ENCODE peak calls at places on chromosomes 2 and 18, in eight cellular contexts. One of them, this sample, is unnamed.
A peak's percentile ranks its signal among the peaks of the same experiment; 100 is the strongest.

GRCh38 chr2:41495050-41495449 is 552.8 kb upstream of the PKDCC start:
- DNase-seq in Panc1: no peak
- DNase-seq in HL-60: no peak
- DNase-seq in breast epithelium: no peak
- DNase-seq in stomach: no peak
- DNase-seq in transverse colon: no peak
- DNase-seq in GM23338: peak; percentile 13
- DNase-seq in GM12891: no peak
- DNase-seq in this sample: no peak

GRCh38 chr2:178142274-178143065 is 30.2 kb downstream of the RBM45 start:
- DNase-seq in Panc1: no peak
- DNase-seq in HL-60: no peak
- DNase-seq in breast epithelium: no peak
- DNase-seq in stomach: no peak
- DNase-seq in transverse colon: no peak
- DNase-seq in GM23338: no peak
- DNase-seq in GM12891: no peak
- DNase-seq in this sample: no peak

GRCh38 chr18:25646971-25647370 is 295.0 kb upstream of the ZNF521 start:
- DNase-seq in Panc1: no peak
- DNase-seq in HL-60: no peak
- DNase-seq in breast epithelium: no peak
- DNase-seq in stomach: no peak
- DNase-seq in transverse colon: no peak
- DNase-seq in GM23338: no peak
- DNase-seq in GM12891: no peak
- DNase-seq in this sample: no peak

GRCh38 chr2:59684101-59684770 is 869.2 kb downstream of the BCL11A start:
- DNase-seq in Panc1: no peak
- DNase-seq in HL-60: no peak
- DNase-seq in breast epithelium: no peak
- DNase-seq in stomach: no peak
- DNase-seq in transverse colon: no peak
- DNase-seq in GM23338: no peak
- DNase-seq in GM12891: no peak
- DNase-seq in this sample: no peak

GRCh38 chr2:123493687-123494086 is 531.4 kb upstream of the CNTNAP5 start:
- DNase-seq in Panc1: no peak
- DNase-seq in HL-60: no peak
- DNase-seq in breast epithelium: no peak
- DNase-seq in stomach: no peak
- DNase-seq in transverse colon: no peak
- DNase-seq in GM23338: no peak
- DNase-seq in GM12891: no peak
- DNase-seq in this sample: no peak

GRCh38 chr2:24825883-24826800 is 32.9 kb downstream of the CENPO start:
- DNase-seq in Panc1: no peak
- DNase-seq in HL-60: no peak
- DNase-seq in breast epithelium: no peak
- DNase-seq in stomach: peak; percentile 20
- DNase-seq in transverse colon: no peak
- DNase-seq in GM23338: peak; percentile 57
- DNase-seq in GM12891: peak; percentile 15
- DNase-seq in this sample: no peak

GRCh38 chr2:191202209-191202721 is 42.9 kb upstream of the MYO1B start:
- DNase-seq in Panc1: no peak
- DNase-seq in HL-60: no peak
- DNase-seq in breast epithelium: no peak
- DNase-seq in stomach: no peak
- DNase-seq in transverse colon: no peak
- DNase-seq in GM23338: no peak
- DNase-seq in GM12891: no peak
- DNase-seq in this sample: no peak

GRCh38 chr2:227849906-227850305 is 21.5 kb upstream of the DAW1 start:
- DNase-seq in Panc1: no peak
- DNase-seq in HL-60: no peak
- DNase-seq in breast epithelium: no peak
- DNase-seq in stomach: no peak
- DNase-seq in transverse colon: no peak
- DNase-seq in GM23338: no peak
- DNase-seq in GM12891: no peak
- DNase-seq in this sample: no peak

GRCh38 chr2:69755862-69756467 is 14.0 kb downstream of the ANXA4 start:
- DNase-seq in Panc1: peak; percentile 63
- DNase-seq in HL-60: no peak
- DNase-seq in breast epithelium: no peak
- DNase-seq in stomach: no peak
- DNase-seq in transverse colon: peak; percentile 31
- DNase-seq in GM23338: no peak
- DNase-seq in GM12891: no peak
- DNase-seq in this sample: no peak

DNA sequence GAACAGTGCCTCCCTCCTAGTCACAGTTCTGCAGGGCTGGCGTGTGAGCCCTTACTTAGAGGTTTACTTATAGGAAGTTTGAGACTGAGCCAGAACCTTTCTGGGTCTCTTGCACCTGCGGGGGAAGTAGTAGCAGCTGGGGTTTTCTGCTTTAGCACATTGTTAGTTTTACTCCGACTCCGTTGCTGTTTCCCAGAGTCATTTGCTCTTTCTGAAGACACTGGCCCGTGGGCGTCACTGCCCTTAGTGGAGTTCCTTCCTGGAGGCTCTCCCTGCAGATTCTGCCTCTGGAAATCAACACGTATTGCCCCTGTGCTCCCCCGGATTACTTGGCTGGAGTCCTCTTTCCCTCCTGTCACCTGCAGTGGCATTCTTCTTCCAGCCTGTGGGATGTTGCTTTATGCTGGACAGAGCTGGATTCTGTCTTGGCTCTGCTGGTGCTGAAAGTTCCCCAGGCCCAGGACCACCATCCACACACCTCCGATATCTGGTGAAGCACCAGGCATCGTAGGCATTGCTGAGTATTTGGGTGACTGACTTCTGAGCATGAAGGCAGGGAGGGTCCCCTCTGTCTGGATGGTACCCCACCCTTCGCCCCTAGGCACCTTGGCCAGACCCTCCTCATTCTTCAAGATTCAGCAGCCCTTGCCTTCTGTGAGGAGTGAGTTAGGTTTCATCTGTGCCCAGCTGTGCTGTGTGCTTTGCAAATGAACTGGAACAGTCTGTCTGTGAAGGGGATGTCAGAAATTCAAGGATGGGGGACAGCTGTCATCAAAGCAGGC is 51.7 kb downstream of the AGAP1 start:
- DNase-seq in Panc1: no peak
- DNase-seq in HL-60: no peak
- DNase-seq in breast epithelium: no peak
- DNase-seq in stomach: no peak
- DNase-seq in transverse colon: no peak
- DNase-seq in GM23338: no peak
- DNase-seq in GM12891: no peak
- DNase-seq in this sample: no peak
- TF ChIP-seq POLR2AphosphoS5 in Panc1: no peak
- TF ChIP-seq POLR2AphosphoS5 in HL-60: no peak
- TF ChIP-seq POLR2AphosphoS5 in breast epithelium: no peak
- TF ChIP-seq POLR2AphosphoS5 in stomach: no peak
- TF ChIP-seq POLR2AphosphoS5 in transverse colon: no peak
- TF ChIP-seq POLR2AphosphoS5 in GM23338: no peak
- TF ChIP-seq POLR2AphosphoS5 in GM12891: no peak
- TF ChIP-seq POLR2AphosphoS5 in this sample: no peak

DNA sequence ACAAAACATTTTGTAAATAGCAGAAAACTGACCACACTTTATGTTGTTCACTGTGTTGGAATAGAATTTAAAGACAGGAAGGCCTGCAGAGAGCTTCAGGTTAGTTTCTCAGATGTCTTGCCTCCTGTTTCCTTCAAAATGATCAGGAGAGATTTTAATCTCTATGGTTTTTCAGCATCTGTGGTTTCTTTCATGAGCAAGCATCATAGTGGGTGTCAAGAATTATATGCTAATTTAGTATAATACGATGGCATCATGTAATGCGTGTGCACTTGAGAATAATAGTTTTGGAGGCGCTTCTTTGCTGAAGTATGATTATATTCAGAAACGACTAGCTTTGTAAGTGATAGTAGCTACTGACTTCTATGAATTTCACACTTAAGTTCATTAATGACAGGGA is 149.9 kb downstream of the PLCL1 start:
- DNase-seq in Panc1: no peak
- DNase-seq in HL-60: no peak
- DNase-seq in breast epithelium: no peak
- DNase-seq in stomach: no peak
- DNase-seq in transverse colon: no peak
- DNase-seq in GM23338: no peak
- DNase-seq in GM12891: no peak
- DNase-seq in this sample: no peak
- TF ChIP-seq POLR2AphosphoS5 in Panc1: no peak
- TF ChIP-seq POLR2AphosphoS5 in HL-60: no peak
- TF ChIP-seq POLR2AphosphoS5 in breast epithelium: no peak
- TF ChIP-seq POLR2AphosphoS5 in stomach: no peak
- TF ChIP-seq POLR2AphosphoS5 in transverse colon: no peak
- TF ChIP-seq POLR2AphosphoS5 in GM23338: no peak
- TF ChIP-seq POLR2AphosphoS5 in GM12891: no peak
- TF ChIP-seq POLR2AphosphoS5 in this sample: no peak

DNA sequence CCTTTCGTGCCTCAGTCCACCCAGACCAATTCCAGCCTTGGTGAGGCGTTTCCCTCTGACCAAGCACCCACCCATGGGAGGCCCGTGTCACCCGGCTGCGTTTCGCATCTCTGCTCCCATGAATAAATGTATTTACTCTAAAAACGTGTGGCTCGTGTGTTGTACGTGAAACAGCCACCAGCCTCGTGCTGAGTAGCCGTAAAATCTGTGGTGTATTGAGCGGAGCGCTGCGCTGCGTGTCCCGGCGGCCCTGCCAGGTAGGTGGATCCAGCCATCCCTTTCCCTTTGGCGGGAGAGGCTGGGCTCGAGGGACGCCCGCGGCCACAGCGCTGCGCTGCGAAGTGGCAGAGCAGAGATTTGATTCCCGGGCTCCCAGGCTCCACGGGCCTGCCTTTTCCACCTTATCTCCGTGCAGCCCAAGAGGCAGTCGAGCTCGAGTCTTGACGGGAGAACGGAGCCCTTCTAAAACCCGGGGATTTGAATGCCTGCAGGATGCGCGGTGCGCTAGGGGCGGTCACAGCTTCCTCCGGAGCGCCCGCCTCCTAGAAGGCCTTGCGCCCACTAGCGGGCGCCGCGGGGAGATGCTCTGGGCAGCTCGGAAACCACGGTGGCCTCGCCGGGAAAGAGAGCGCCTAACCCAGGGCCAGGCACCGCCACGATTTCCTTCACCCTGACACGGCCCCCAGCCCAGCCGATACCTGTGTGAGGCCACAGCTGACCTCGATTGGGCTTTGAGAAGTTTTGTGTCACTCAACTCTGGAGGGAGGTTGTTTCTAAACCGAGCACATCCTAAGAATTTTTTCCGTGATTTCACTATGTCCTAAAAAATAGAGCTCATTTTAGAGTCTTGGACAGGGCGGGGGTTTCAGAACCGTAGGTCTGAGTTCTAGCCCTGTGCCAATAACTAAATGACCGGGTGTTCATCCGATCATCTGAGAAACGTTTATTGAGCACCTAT is 3.9 kb upstream of the PSMD1 start:
- DNase-seq in Panc1: no peak
- DNase-seq in HL-60: peak; percentile 49
- DNase-seq in breast epithelium: peak; percentile 79
- DNase-seq in stomach: peak; percentile 89
- DNase-seq in transverse colon: peak; percentile 87
- DNase-seq in GM23338: peak; percentile 96
- DNase-seq in GM12891: peak; percentile 75
- DNase-seq in this sample: peak; percentile 30
- TF ChIP-seq POLR2AphosphoS5 in Panc1: peak; percentile 41
- TF ChIP-seq POLR2AphosphoS5 in HL-60: no peak
- TF ChIP-seq POLR2AphosphoS5 in breast epithelium: no peak
- TF ChIP-seq POLR2AphosphoS5 in stomach: peak; percentile 61
- TF ChIP-seq POLR2AphosphoS5 in transverse colon: no peak
- TF ChIP-seq POLR2AphosphoS5 in GM23338: peak; percentile 55
- TF ChIP-seq POLR2AphosphoS5 in GM12891: no peak
- TF ChIP-seq POLR2AphosphoS5 in this sample: peak; percentile 58

GRCh38 chr2:237140689-237141285 is 55.1 kb downstream of the COPS8 start:
- DNase-seq in Panc1: no peak
- DNase-seq in HL-60: no peak
- DNase-seq in breast epithelium: no peak
- DNase-seq in stomach: no peak
- DNase-seq in transverse colon: no peak
- DNase-seq in GM23338: no peak
- DNase-seq in GM12891: no peak
- DNase-seq in this sample: no peak

GRCh38 chr2:237144516-237144915 is 58.8 kb downstream of the COPS8 start:
- DNase-seq in Panc1: no peak
- DNase-seq in HL-60: no peak
- DNase-seq in breast epithelium: no peak
- DNase-seq in stomach: no peak
- DNase-seq in transverse colon: no peak
- DNase-seq in GM23338: no peak
- DNase-seq in GM12891: no peak
- DNase-seq in this sample: no peak

GRCh38 chr2:237141556-237141955 is 55.9 kb downstream of the COPS8 start:
- DNase-seq in Panc1: no peak
- DNase-seq in HL-60: no peak
- DNase-seq in breast epithelium: no peak
- DNase-seq in stomach: no peak
- DNase-seq in transverse colon: no peak
- DNase-seq in GM23338: no peak
- DNase-seq in GM12891: no peak
- DNase-seq in this sample: no peak

GRCh38 chr2:237143118-237143517 is 57.4 kb downstream of the COPS8 start:
- DNase-seq in Panc1: no peak
- DNase-seq in HL-60: no peak
- DNase-seq in breast epithelium: no peak
- DNase-seq in stomach: no peak
- DNase-seq in transverse colon: no peak
- DNase-seq in GM23338: no peak
- DNase-seq in GM12891: no peak
- DNase-seq in this sample: no peak

DNA sequence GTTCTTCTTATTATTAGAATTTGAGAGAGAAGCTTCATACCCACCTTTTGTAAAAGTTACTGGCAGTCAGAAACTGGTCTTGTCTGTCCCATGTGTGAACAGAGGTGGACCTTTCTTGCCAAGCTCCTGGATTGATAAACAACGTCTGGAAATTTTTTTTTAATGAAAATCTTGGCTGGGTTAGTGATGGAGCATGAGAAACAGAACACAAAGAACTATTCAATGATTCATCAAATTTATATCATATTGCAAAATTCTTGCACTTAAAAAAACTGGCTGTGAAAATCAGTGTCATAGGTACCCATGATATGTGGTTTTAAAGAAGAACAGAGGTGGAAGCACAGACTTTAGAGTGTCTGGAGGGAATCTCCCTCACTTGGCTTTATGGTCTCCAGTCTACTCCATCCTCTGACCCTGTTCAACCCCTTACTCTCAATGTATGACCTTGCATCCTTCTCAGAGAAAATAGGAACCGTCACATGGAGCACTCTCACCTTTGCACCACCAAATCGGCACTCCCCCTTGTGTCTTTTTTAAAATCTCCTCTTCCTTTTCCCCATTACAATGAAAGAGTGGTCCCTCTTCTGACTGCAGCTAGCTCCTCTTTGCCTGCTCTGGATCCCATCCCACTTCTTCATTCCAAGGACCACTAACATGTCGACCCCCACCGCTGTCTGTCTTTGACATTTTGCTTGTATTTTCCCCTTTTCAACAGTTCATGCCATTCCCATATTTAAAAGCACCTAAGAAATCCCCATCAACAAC is 58.2 kb downstream of the COPS8 start:
- DNase-seq in Panc1: no peak
- DNase-seq in HL-60: no peak
- DNase-seq in breast epithelium: no peak
- DNase-seq in stomach: no peak
- DNase-seq in transverse colon: no peak
- DNase-seq in GM23338: no peak
- DNase-seq in GM12891: no peak
- DNase-seq in this sample: no peak
- TF ChIP-seq POLR2AphosphoS5 in Panc1: no peak
- TF ChIP-seq POLR2AphosphoS5 in HL-60: no peak
- TF ChIP-seq POLR2AphosphoS5 in breast epithelium: no peak
- TF ChIP-seq POLR2AphosphoS5 in stomach: no peak
- TF ChIP-seq POLR2AphosphoS5 in transverse colon: no peak
- TF ChIP-seq POLR2AphosphoS5 in GM23338: no peak
- TF ChIP-seq POLR2AphosphoS5 in GM12891: no peak
- TF ChIP-seq POLR2AphosphoS5 in this sample: no peak

This sample was measured in SK-N-MC.